ENCODE peak calls at places on chromosomes 7 and 10, in four cellular contexts. Y is CD4-positive, CD25-positive, alpha-beta regulatory T cell; T is suprapubic skin; B is OCI-LY7. N is an unnamed sample.

GRCh38 chr10:3068201-3068967 is 1.0 kb downstream of the PFKP start:
- DNase-seq in T (peak; percentile 78), B (peak; percentile 76), Y (peak; percentile 40), N (peak; percentile 58)

GRCh38 chr10:122176232-122176865 is 94.7 kb upstream of the BTBD16 start:
- DNase-seq in Y (no peak), B (no peak), T (no peak), N (no peak)

GRCh38 chr10:83539528-83540308 is 599.6 kb upstream of the GHITM start:
- DNase-seq in Y (no peak), T (no peak), B (no peak), N (peak; percentile 23)

GRCh38 chr10:89391882-89392756 is at the start of gene IFIT1:
- DNase-seq in T (no peak), Y (peak; percentile 33), B (no peak), N (peak; percentile 83)

GRCh38 chr10:129768437-129769355 is 195.4 kb downstream of the EBF3 start:
- DNase-seq in B (no peak), Y (no peak), T (peak; percentile 44), N (no peak)

GRCh38 chr7:72292118-72292517 is 120.0 kb downstream of the CALN1 start:
- DNase-seq in B (no peak), Y (no peak), T (no peak), N (no peak)

GRCh38 chr7:158838238-158838637 is 8.9 kb upstream of the ESYT2 start:
- DNase-seq in Y (no peak), B (no peak), T (no peak), N (no peak)

GRCh38 chr7:99050971-99051370 is 92.9 kb downstream of the SMURF1 start:
- DNase-seq in B (no peak), T (no peak), Y (no peak), N (no peak)

GRCh38 chr10:86857097-86857825 is 100.2 kb downstream of the MMRN2 start:
- DNase-seq in Y (no peak), T (no peak), B (no peak), N (no peak)

GRCh38 chr10:11827414-11827813 is 4.3 kb downstream of the PROSER2 start:
- DNase-seq in B (no peak), Y (no peak), T (no peak), N (no peak)

GRCh38 chr10:110637558-110638053 is 6.5 kb upstream of the RBM20 start:
- DNase-seq in B (no peak), Y (no peak), T (no peak), N (no peak)

GRCh38 chr7:92639213-92639896 is 49.2 kb upstream of the FAM133B start:
- DNase-seq in T (no peak), B (no peak), Y (no peak), N (no peak)

GRCh38 chr7:31549621-31550020 is 35.7 kb downstream of the ITPRID1 start:
- DNase-seq in T (no peak), Y (no peak), B (no peak), N (no peak)

GRCh38 chr10:72009062-72009429 is 44.9 kb downstream of the CHST3 start:
- DNase-seq in B (no peak), T (no peak), Y (no peak), N (no peak)

GRCh38 chr7:47340490-47340889 is 241.4 kb downstream of the TNS3 start:
- DNase-seq in T (no peak), B (no peak), Y (no peak), N (no peak)

GRCh38 chr7:117654780-117655179 is 175.0 kb downstream of the CFTR start:
- DNase-seq in Y (no peak), B (no peak), T (no peak), N (no peak)

GRCh38 chr7:24829787-24830186 is 72.5 kb upstream of the GSDME start:
- DNase-seq in T (no peak), Y (no peak), B (no peak), N (no peak)

GRCh38 chr10:100697070-100697469 is 48.3 kb upstream of the PAX2 start:
- DNase-seq in Y (no peak), B (no peak), T (no peak), N (peak; percentile 38)

GRCh38 chr10:106804992-106805391 is 359.5 kb downstream of the SORCS1 start:
- DNase-seq in Y (no peak), B (no peak), T (no peak), N (no peak)

DNA sequence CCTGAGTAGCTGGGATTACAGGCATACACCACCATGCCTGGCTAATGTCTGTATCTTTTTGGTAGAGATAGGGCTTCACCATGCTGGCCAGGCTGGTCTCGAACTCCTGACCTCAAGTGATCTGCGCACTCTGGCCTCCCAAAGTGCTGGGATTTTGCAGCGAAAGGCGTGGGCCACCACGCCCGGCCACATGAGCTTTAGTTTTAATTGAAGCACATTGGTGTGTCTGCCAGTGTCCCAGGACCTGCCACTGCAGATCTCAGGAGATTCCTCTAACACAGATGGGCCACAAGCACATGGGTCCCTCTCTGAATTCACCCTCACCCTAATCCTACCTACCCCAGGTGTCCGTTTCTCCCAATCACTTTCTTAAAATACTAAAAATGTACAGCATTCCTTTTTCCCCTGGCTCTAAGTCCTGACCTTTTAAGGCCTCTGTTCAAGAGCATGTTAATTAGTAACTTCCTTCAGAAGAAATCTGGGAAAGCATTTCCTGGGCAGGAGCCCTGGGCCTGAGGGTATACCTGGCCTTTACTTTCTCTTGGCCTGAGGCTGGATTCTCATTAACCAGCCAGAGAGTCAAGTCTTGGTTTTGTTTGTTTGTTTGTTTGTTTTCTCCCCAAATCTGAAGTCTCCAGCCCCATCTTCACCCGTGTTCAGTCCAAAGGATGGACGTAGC is 82.6 kb downstream of the PRPF18 start:
- DNase-seq in B (no peak), Y (no peak), T (no peak), N (no peak)
- H3K36me3 ChIP-seq in B (no peaks in the 10 kb centered on the region), Y (no peaks in the 10 kb centered on the region), T (peaks cover 77% of the 10 kb centered on the region), N (no peaks in the 10 kb centered on the region)

GRCh38 chr10:68878463-68878862 is 22.7 kb upstream of the DDX50 start:
- DNase-seq in B (no peak), T (no peak), Y (no peak), N (no peak)
- H3K36me3 ChIP-seq in B (no peaks in the 10 kb centered on the region), T (no peaks in the 10 kb centered on the region), Y (no peaks in the 10 kb centered on the region), N (no peaks in the 10 kb centered on the region)

GRCh38 chr7:5360451-5360850 is 63.2 kb downstream of the TNRC18 start:
- DNase-seq in B (no peak), Y (no peak), T (no peak), N (no peak)
- H3K36me3 ChIP-seq in B (peaks cover 47% of the 10 kb centered on the region), Y (peaks cover 66% of the 10 kb centered on the region), T (peaks cover 66% of the 10 kb centered on the region), N (peaks cover 36% of the 10 kb centered on the region)

DNA sequence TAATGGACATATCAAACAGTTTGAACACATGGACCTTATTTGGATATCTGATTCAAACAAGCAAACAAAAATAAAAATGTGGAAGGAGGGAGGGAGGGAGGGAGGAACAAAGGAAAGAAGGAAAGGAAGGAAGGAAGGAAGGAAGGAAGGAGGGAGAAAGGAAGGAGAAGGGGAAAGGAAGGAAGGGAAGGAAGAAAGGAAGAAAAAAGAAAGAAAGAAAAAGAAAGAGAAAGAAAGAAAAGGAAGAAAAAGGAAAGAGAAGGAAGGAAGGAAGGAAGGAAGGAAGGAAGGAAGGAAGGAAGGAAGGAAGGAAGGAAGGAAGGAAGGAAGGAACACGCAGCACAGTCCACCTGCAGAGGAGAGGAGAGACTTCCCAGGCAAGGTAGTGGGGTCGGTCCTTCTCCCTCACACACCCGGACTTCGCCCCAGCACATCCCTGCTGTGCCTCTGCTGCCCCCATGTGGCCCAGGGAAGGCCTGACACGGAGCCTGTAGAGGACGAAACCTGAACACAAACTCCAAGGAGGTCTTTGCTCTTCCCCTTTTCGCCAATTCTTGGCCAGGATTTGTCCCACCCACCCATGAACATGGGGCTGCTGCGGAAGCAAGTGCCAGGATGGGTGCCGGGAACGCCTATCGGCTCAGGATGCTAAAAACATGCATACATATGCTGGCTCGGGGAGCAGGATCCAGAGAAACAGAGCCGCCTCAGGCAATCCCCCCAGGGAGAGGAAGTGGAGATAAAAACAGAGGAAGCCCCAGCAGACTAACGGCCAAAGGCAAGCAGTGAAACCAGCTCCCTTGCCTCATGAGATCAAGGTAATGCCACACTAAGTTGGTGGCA is 52.3 kb upstream of the DGKI start:
- DNase-seq in T (peak; percentile 80), Y (peak; percentile 56), B (peak; percentile 75), N (peak; percentile 78)
- H3K36me3 ChIP-seq in T (peaks cover 44% of the 10 kb centered on the region), Y (peaks cover 49% of the 10 kb centered on the region), B (peaks cover 48% of the 10 kb centered on the region), N (no peaks in the 10 kb centered on the region)

GRCh38 chr7:107920048-107920772 is 29.2 kb downstream of the DLD start:
- DNase-seq in B (no peak), T (no peak), Y (no peak), N (no peak)

GRCh38 chr7:107918948-107919347 is 28.0 kb downstream of the DLD start:
- DNase-seq in Y (no peak), T (no peak), B (no peak), N (no peak)

GRCh38 chr7:107913846-107914245 is 22.9 kb downstream of the DLD start:
- DNase-seq in B (no peak), Y (no peak), T (no peak), N (no peak)

GRCh38 chr7:107914834-107915233 is 23.9 kb downstream of the DLD start:
- DNase-seq in B (no peak), T (no peak), Y (no peak), N (no peak)

GRCh38 chr7:107917770-107918651 is 27.0 kb downstream of the DLD start:
- DNase-seq in T (no peak), B (no peak), Y (no peak), N (no peak)
- H3K36me3 ChIP-seq in T (peaks cover 67% of the 10 kb centered on the region), B (peaks cover 91% of the 10 kb centered on the region), Y (peaks cover 66% of the 10 kb centered on the region), N (peaks cover 21% of the 10 kb centered on the region)

GRCh38 chr7:45066409-45066808 is 22.4 kb downstream of the NACAD start:
- DNase-seq in T (no peak), B (no peak), Y (no peak), N (no peak)
- H3K36me3 ChIP-seq in T (peaks cover 71% of the 10 kb centered on the region), B (peaks cover 94% of the 10 kb centered on the region), Y (peaks cover 94% of the 10 kb centered on the region), N (no peaks in the 10 kb centered on the region)

GRCh38 chr10:124402273-124402672 is 16.4 kb downstream of the OAT start:
- DNase-seq in Y (no peak), B (no peak), T (no peak), N (no peak)

GRCh38 chr10:124408357-124408756 is 10.4 kb downstream of the OAT start:
- DNase-seq in Y (no peak), B (no peak), T (no peak), N (no peak)

GRCh38 chr10:124403548-124403947 is 15.2 kb downstream of the OAT start:
- DNase-seq in Y (no peak), B (peak; percentile 94), T (peak; percentile 21), N (no peak)

GRCh38 chr10:124409696-124410095 is 9.0 kb downstream of the OAT start:
- DNase-seq in T (no peak), B (no peak), Y (no peak), N (no peak)

DNA sequence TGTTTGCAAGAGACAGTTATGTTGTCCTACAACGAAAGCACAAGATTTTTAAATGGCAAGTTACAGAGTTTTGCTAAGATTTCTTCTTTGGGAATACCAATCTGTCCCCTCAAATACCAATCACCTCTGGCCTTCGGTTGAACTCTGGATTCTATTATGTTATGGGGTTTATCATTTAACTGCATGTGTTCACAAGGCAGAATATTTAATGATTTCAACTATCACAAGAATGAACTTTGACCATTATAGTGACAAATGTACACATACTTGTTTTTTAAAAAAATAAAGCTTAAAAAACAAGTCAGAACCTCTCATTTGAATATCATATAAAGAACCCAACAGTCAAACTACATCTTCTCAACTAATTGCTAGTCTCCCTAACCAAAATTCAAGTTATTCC is 11.3 kb downstream of the OAT start:
- DNase-seq in B (no peak), Y (no peak), T (no peak), N (no peak)
- H3K36me3 ChIP-seq in B (peaks cover 12% of the 10 kb centered on the region), Y (peaks cover 26% of the 10 kb centered on the region), T (peaks cover 75% of the 10 kb centered on the region), N (peaks cover 4% of the 10 kb centered on the region)

N was measured in body of pancreas.